ENCODE peak calls at places on chromosomes 2 and 18, in nine cellular contexts. G is CD8-positive, alpha-beta T cell; H is gastrocnemius medialis; D is mesenchymal stem cell; P is brain microvascular endothelial cell; F is NCI-H226; N is stimulated activated CD8-positive, alpha-beta memory T cell treated with anti-CD3 and anti-CD28 coated beads, Interleukin-15, amount 100 ng/mL, for 24 hours; L is activated naive CD4-positive, alpha-beta T cell; A is heart left ventricle. J is an unnamed sample.
A peak's percentile ranks its signal among the peaks of the same experiment; 100 is the strongest.

GRCh38 chr2:141417246-141417797 is 713.5 kb downstream of the LRP1B start:
- DNase-seq in G (no peak), N (no peak), P (peak; percentile 7), D (peak; percentile 3), H (no peak), F (peak; percentile 32), L (no peak), A (no peak), J (no peak)

GRCh38 chr2:224958873-224959272 is 83.4 kb downstream of the DOCK10 start:
- DNase-seq in L (no peak), F (no peak), P (no peak), N (no peak), A (no peak), H (no peak), G (no peak), D (no peak), J (no peak)

GRCh38 chr18:31510319-31510718 is 12.3 kb downstream of the DSG2 start:
- DNase-seq in H (no peak), P (no peak), D (no peak), G (no peak), A (no peak), L (no peak), N (no peak), F (no peak), J (no peak)

GRCh38 chr18:67710639-67711038 is 194.1 kb upstream of the DSEL start:
- DNase-seq in G (no peak), F (no peak), H (no peak), L (no peak), P (peak; percentile 8), A (no peak), D (no peak), N (no peak), J (no peak)

GRCh38 chr2:122081743-122082142 is 326.3 kb downstream of the TSN start:
- DNase-seq in H (no peak), N (no peak), P (no peak), G (no peak), A (no peak), D (no peak), F (no peak), L (no peak), J (no peak)

GRCh38 chr2:28681216-28681981 is 70.2 kb upstream of the PPP1CB start:
- DNase-seq in G (peak; percentile 33), D (peak; percentile 88), H (no peak), L (no peak), F (peak; percentile 81), A (peak; percentile 46), P (peak; percentile 71), N (peak; percentile 15), J (peak; percentile 19)

GRCh38 chr2:215758691-215759090 is 254.7 kb downstream of the MREG start:
- DNase-seq in P (no peak), D (no peak), H (no peak), F (no peak), A (peak; percentile 39), N (no peak), L (no peak), G (no peak), J (no peak)

GRCh38 chr18:65725421-65726050 is 25.3 kb upstream of the CDH7 start:
- DNase-seq in A (no peak), F (no peak), H (no peak), L (no peak), G (no peak), D (peak; percentile 1), N (no peak), P (no peak), J (no peak)

GRCh38 chr2:188201639-188202038 is 90.0 kb upstream of the GULP1 start:
- DNase-seq in D (no peak), G (no peak), N (no peak), A (no peak), P (no peak), F (no peak), L (no peak), H (no peak), J (no peak)

GRCh38 chr18:48084041-48084757 is 153.7 kb upstream of the SMAD2 start:
- DNase-seq in N (no peak), F (no peak), G (no peak), A (no peak), P (no peak), L (no peak), H (no peak), D (no peak), J (no peak)

GRCh38 chr2:112582314-112582746 is 2.1 kb upstream of the CHCHD5 start:
- DNase-seq in F (no peak), A (no peak), D (peak; percentile 75), G (no peak), L (no peak), P (peak; percentile 54), N (no peak), H (no peak), J (no peak)

GRCh38 chr2:60958361-60958760 is 59.2 kb upstream of the PEX13 start:
- DNase-seq in N (no peak), G (no peak), F (no peak), L (no peak), H (no peak), P (peak; percentile 33), A (no peak), D (no peak), J (no peak)

GRCh38 chr2:19369341-19369955 is 11.0 kb upstream of the OSR1 start:
- DNase-seq in L (no peak), N (no peak), P (peak; percentile 43), F (peak; percentile 47), G (no peak), D (peak; percentile 49), H (no peak), A (no peak), J (no peak)